ENCODE peak calls at places on chromosome 14, in seven cellular contexts. D is transverse colon; V is thoracic aorta; O is esophagus muscularis mucosa; P is hepatocyte; J is right atrium auricular region; S is CD4-positive, CD25-positive, alpha-beta regulatory T cell. W is an unnamed sample. For H3K27me3 and H3K4me1, the result is how much of the 10 kb centered on the place peaks cover.

GRCh38 chr14:100899841-100900771 is 3.4 kb downstream of the RTL1 start:
- DNase-seq in D (no peak), V (no peak), O (peak), P (peak), J (peak), S (no peak), W (no peak)

GRCh38 chr14:53038629-53039028 is 87.8 kb upstream of the FERMT2 start:
- DNase-seq in D (no peak), V (no peak), O (no peak), P (no peak), J (no peak), S (no peak), W (no peak)

GRCh38 chr14:72476657-72477499 is 417.0 kb downstream of the DPF3 start:
- DNase-seq in D (peak), V (no peak), O (no peak), P (peak), J (peak), S (peak), W (no peak)

GRCh38 chr14:77027538-77028383 is 747 bp downstream of the IRF2BPL start:
- DNase-seq in D (peak), V (no peak), O (no peak), P (peak), J (no peak), S (peak), W (peak)

GRCh38 chr14:103329421-103330347 is 4.4 kb upstream of the EIF5 start:
- DNase-seq in D (peak), V (no peak), O (no peak), P (peak), J (no peak), S (no peak), W (no peak)

GRCh38 chr14:75294649-75295033 is 16.0 kb downstream of the FOS start:
- DNase-seq in D (no peak), V (no peak), O (no peak), P (peak), J (no peak), S (no peak), W (no peak)

GRCh38 chr14:90717916-90718315 is 98.3 kb downstream of the TTC7B start:
- DNase-seq in D (no peak), V (no peak), O (no peak), P (no peak), J (no peak), S (no peak), W (no peak)

GRCh38 chr14:72742682-72743195 is 151.2 kb downstream of the DPF3 start:
- DNase-seq in D (no peak), V (no peak), O (peak), P (no peak), J (peak), S (no peak), W (no peak)

GRCh38 chr14:72892879-72893635 is 844 bp downstream of the DPF3 start:
- DNase-seq in D (peak), V (no peak), O (no peak), P (peak), J (peak), S (peak), W (peak)

GRCh38 chr14:50521912-50522341 is 10.4 kb downstream of the MAP4K5 start:
- DNase-seq in D (no peak), V (no peak), O (no peak), P (no peak), J (no peak), S (peak), W (no peak)

GRCh38 chr14:23093993-23094665 is 807 bp downstream of the ACIN1 start:
- DNase-seq in D (no peak), V (no peak), O (no peak), P (no peak), J (no peak), S (peak), W (no peak)

GRCh38 chr14:92353447-92353846 is 30.5 kb downstream of the SLC24A4 start:
- DNase-seq in D (no peak), V (no peak), O (no peak), P (no peak), J (no peak), S (no peak), W (no peak)

GRCh38 chr14:80483331-80483730 is 272.0 kb upstream of the DIO2 start:
- DNase-seq in D (no peak), V (no peak), O (no peak), P (no peak), J (no peak), S (no peak), W (no peak)

GRCh38 chr14:83478741-83479140 is 1945.1 kb upstream of the SEL1L start:
- DNase-seq in D (no peak), V (no peak), O (no peak), P (no peak), J (no peak), S (no peak), W (no peak)

GRCh38 chr14:87233266-87233665 is 759.7 kb downstream of the GALC start:
- DNase-seq in D (no peak), V (no peak), O (no peak), P (no peak), J (no peak), S (no peak), W (no peak)

GRCh38 chr14:65198346-65198745 is 96.0 kb upstream of the MAX start:
- DNase-seq in D (no peak), V (no peak), O (no peak), P (no peak), J (no peak), S (no peak), W (no peak)

GRCh38 chr14:90532826-90533525 is 136.1 kb downstream of the CALM1 start:
- DNase-seq in D (no peak), V (no peak), O (no peak), P (no peak), J (no peak), S (no peak), W (no peak)

GRCh38 chr14:22973217-22974032 is 8.9 kb downstream of the AJUBA start:
- DNase-seq in D (peak), V (no peak), O (no peak), P (peak), J (no peak), S (peak), W (no peak)

GRCh38 chr14:31696378-31696777 is 135.2 kb downstream of the NUBPL start:
- DNase-seq in D (no peak), V (no peak), O (no peak), P (no peak), J (no peak), S (no peak), W (no peak)

GRCh38 chr14:103014466-103015319 is 42.7 kb downstream of the CDC42BPB start:
- DNase-seq in D (no peak), V (no peak), O (no peak), P (no peak), J (no peak), S (no peak), W (no peak)

GRCh38 chr14:22268875-22269274 is 320.1 kb downstream of the DAD1 start:
- DNase-seq in D (no peak), V (no peak), O (no peak), P (peak), J (no peak), S (no peak), W (no peak)

GRCh38 chr14:47675239-47675488 is 241 bp downstream of the MDGA2 start:
- DNase-seq in D (no peak), V (no peak), O (no peak), P (no peak), J (no peak), S (no peak), W (no peak)

GRCh38 chr14:43147480-43147879 is 1359.6 kb downstream of the FSCB start:
- DNase-seq in D (no peak), V (no peak), O (no peak), P (no peak), J (no peak), S (no peak), W (no peak)

GRCh38 chr14:88802596-88802995 is 9.8 kb upstream of the EML5 start:
- DNase-seq in D (no peak), V (no peak), O (no peak), P (no peak), J (no peak), S (no peak), W (no peak)

GRCh38 chr14:49768301-49769121 is 558 bp downstream of the KLHDC2 start:
- DNase-seq in D (peak), V (peak), O (no peak), P (peak), J (peak), S (peak), W (peak)

GRCh38 chr14:103198429-103199140 is 75.3 kb downstream of the TNFAIP2 start:
- DNase-seq in D (no peak), V (no peak), O (no peak), P (peak), J (no peak), S (no peak), W (no peak)

GRCh38 chr14:77181603-77182437 is at the start of gene TMEM63C:
- DNase-seq in D (peak), V (no peak), O (no peak), P (peak), J (peak), S (peak), W (no peak)

GRCh38 chr14:54133896-54134295 is 177.3 kb upstream of the BMP4 start:
- DNase-seq in D (no peak), V (no peak), O (no peak), P (peak), J (no peak), S (no peak), W (no peak)

GRCh38 chr14:72525087-72525909 is 368.6 kb downstream of the DPF3 start:
- DNase-seq in D (no peak), V (no peak), O (no peak), P (no peak), J (no peak), S (no peak), W (no peak)

GRCh38 chr14:93015039-93015438 is 92.1 kb downstream of the CHGA start:
- DNase-seq in D (no peak), V (no peak), O (no peak), P (no peak), J (no peak), S (no peak), W (no peak)

GRCh38 chr14:70188608-70189540 is at the start of gene SLC8A3:
- DNase-seq in D (no peak), V (no peak), O (peak), P (peak), J (no peak), S (peak), W (peak)
- H3K27me3 ChIP-seq in D (half or more), V (under half), O (under half), P (half or more), J (under half), S (under half), W (under half)

DNA sequence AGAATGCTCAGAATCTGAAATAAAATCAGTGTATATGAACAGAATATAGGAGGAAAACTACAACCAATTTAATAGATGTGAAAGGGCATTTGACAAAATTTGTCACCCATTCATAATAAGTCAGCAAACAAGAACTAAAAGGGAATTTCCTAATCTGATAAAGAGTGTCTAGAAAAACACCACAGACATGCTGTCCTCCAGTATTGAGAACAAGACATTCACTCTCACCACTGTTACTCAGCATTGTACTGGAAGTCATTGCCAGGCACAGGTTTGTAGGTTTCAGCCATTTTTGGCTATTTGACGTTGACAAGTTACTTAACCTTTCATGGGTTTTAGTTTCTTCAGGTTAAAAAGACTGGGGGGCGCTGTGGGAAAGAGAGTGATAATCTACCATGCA is 13.2 kb downstream of the EIF2S1 start:
- DNase-seq in D (no peak), V (no peak), O (no peak), P (no peak), J (no peak), S (peak), W (no peak)
- H3K4me1 ChIP-seq in D (under half), V (under half), O (under half), P (under half), J (under half), S (under half), W (under half)

DNA sequence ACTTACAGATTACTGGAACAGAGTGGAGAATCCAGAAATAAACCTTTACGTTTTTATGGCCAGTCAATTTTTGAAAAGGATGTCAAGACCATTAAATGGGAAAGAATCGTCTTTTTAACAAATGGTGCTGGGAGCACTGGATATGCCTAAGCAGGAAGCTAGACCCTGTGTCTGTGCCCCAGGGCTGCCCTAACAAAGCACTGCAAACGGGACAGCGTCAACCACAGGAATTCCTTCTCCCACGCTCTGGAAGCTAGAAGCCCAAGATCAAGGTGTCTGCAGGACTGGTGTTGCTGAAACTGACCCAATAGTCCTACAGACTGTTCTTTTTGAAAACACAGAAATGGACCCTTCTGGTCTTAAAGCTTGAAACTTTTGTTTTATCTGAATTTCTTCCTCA is 9.3 kb upstream of the TMEM121 start:
- DNase-seq in D (no peak), V (no peak), O (no peak), P (no peak), J (no peak), S (no peak), W (no peak)
- H3K27me3 ChIP-seq in D (under half), V (under half), O (under half), P (under half), J (under half), S (under half), W (under half)

DNA sequence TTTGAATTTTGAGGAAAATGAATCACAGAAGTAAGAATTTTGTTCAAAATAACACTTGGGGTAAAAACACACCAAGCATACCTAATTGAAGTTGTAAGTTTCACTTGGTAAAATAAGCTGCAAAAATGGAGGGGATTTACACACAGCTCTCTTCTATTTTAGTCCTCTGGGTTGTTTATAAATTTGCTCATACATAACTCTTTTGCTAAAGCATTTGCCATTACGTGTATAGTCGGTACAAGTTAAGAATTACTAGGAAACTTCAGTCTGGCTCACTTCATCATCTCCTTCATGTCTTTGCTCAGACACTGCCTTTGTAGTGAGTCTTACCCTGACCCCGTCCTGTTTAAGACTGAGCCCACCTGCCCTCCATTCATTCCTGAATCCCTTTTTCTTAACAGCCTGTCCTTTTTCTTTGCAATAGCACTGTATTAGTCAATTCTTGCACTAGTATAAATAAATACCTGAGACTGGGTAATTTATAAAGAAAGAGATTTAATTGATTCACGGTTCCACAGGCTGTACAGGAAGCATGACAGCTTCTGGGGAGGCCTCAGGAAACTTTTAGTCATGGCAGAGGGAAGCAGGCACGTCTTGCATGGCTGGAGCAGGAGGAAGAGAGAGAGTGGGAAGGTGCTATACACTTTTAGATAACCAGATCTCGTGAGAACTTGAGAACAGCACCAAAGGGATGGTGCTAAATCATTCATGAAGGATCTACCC is 451.1 kb downstream of the PCNX1 start:
- DNase-seq in D (no peak), V (no peak), O (peak), P (no peak), J (no peak), S (no peak), W (no peak)
- H3K4me1 ChIP-seq in D (under half), V (under half), O (half or more), P (under half), J (under half), S (under half), W (under half)

DNA sequence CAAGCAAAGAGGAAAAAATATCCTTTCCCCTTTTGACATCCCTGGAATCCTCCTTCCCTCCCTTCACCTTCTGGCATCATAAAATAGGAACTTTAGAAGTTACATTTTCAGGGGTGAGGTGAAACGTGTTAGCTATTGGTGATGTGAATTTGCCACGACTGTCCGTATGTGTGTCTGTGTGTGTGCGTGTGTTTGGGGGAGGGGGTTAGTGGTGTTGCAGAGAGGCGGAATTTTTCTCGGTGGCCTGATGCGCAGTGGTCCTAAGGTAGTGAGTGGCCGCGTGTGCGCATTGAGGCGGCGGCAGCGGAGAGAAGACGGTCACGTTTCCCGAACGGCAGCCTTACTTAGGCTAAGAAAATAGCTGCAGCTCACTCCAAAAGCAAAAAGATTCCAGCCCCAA is 4.5 kb downstream of the FLRT2 start:
- DNase-seq in D (no peak), V (no peak), O (no peak), P (peak), J (no peak), S (no peak), W (peak)
- H3K27me3 ChIP-seq in D (half or more), V (under half), O (under half), P (under half), J (under half), S (under half), W (under half)

GRCh38 chr14:99751539-99752485 is 41.4 kb upstream of the EML1 start:
- DNase-seq in D (no peak), V (no peak), O (no peak), P (no peak), J (no peak), S (no peak), W (no peak)

GRCh38 chr14:99749763-99750715 is 43.2 kb upstream of the EML1 start:
- DNase-seq in D (no peak), V (no peak), O (no peak), P (no peak), J (no peak), S (no peak), W (peak)

GRCh38 chr14:99752486-99753121 is 40.6 kb upstream of the EML1 start:
- DNase-seq in D (no peak), V (no peak), O (no peak), P (no peak), J (no peak), S (no peak), W (no peak)

GRCh38 chr14:99749142-99749541 is 44.1 kb upstream of the EML1 start:
- DNase-seq in D (no peak), V (no peak), O (no peak), P (no peak), J (no peak), S (no peak), W (no peak)

GRCh38 chr14:99750746-99751450 is 42.3 kb upstream of the EML1 start:
- DNase-seq in D (no peak), V (no peak), O (no peak), P (no peak), J (no peak), S (no peak), W (no peak)
- H3K4me1 ChIP-seq in D (under half), V (under half), O (half or more), P (under half), J (under half), S (under half), W (half or more)

GRCh38 chr14:34024768-34025144 is 73.9 kb upstream of the EGLN3 start:
- DNase-seq in D (no peak), V (no peak), O (no peak), P (no peak), J (no peak), S (no peak), W (no peak)
- H3K27me3 ChIP-seq in D (under half), V (under half), O (under half), P (under half), J (under half), S (under half), W (under half)